ENCODE peak calls at places on chromosome 4, in eight cellular contexts. I, F, C, V, O, J, X and S are unnamed samples.

GRCh38 chr4:186739802-186740434 is 16.3 kb upstream of the FAT1 start:
- DNase-seq in I (no peak), F (no peak), C (no peak), V (no peak), O (no peak), J (no peak), X (peak), S (no peak)

GRCh38 chr4:76548704-76549103 is 113.7 kb downstream of the SHROOM3 start:
- DNase-seq in I (no peak), F (no peak), C (no peak), V (no peak), O (no peak), J (no peak), X (no peak), S (no peak)

GRCh38 chr4:72767903-72768817 is 199.1 kb upstream of the ADAMTS3 start:
- DNase-seq in I (no peak), F (no peak), C (peak), V (no peak), O (no peak), J (peak), X (no peak), S (no peak)

GRCh38 chr4:123478859-123479345 is 82.3 kb downstream of the SPRY1 start:
- DNase-seq in I (peak), F (no peak), C (no peak), V (peak), O (peak), J (peak), X (no peak), S (no peak)

GRCh38 chr4:4396628-4397440 is 9.9 kb downstream of the NSG1 start:
- DNase-seq in I (no peak), F (no peak), C (peak), V (no peak), O (no peak), J (peak), X (no peak), S (no peak)

GRCh38 chr4:47551682-47552081 is 66.6 kb downstream of the ATP10D start:
- DNase-seq in I (no peak), F (no peak), C (no peak), V (no peak), O (no peak), J (no peak), X (no peak), S (no peak)

GRCh38 chr4:110487873-110488272 is 11.9 kb downstream of the ENPEP start:
- DNase-seq in I (no peak), F (no peak), C (no peak), V (no peak), O (no peak), J (peak), X (no peak), S (no peak)

GRCh38 chr4:145734576-145735329 is 54.8 kb downstream of the C4orf51 start:
- DNase-seq in I (peak), F (no peak), C (peak), V (peak), O (no peak), J (peak), X (peak), S (peak)

GRCh38 chr4:15482346-15482745 is 12.7 kb downstream of the CC2D2A start:
- DNase-seq in I (no peak), F (no peak), C (no peak), V (no peak), O (no peak), J (no peak), X (no peak), S (no peak)

DNA sequence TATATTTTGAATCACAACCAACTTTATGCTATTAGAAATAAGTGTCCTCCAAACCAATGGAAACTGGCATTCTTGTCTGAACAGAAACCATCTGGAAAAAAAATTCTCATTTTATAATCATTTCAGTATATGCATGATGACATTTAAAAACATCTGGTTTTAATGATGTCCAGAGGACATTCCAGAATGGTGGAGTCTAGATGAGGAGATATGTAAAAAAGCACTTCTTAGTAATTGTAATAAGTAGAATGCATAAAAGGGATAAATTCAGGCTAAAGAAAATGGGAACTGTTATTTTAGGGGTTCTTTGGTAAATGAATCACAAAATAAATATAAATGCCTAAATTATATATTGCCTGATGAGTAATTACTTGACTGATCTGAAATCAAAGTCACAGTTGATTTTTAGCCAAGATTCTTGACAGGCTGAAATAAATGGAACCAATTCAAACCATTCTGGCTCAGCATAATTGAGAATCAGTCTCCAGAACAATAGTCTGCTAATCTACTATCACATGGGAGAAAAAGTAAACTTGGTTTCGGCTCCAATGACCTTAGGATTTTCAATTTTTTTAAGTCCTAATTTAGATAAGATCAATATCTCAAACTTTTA is 636.6 kb downstream of the FAT4 start:
- DNase-seq in I (no peak), F (no peak), C (peak), V (no peak), O (no peak), J (peak), X (no peak), S (no peak)
- TF ChIP-seq CTCF in I (no peak), F (no peak), C (no peak), V (no peak), O (no peak), J (no peak), X (no peak), S (no peak)

GRCh38 chr4:140084426-140084825 is 69.6 kb downstream of the MAML3 start:
- DNase-seq in I (no peak), F (no peak), C (no peak), V (no peak), O (no peak), J (no peak), X (no peak), S (no peak)

GRCh38 chr4:140082399-140082758 is 71.6 kb downstream of the MAML3 start:
- DNase-seq in I (no peak), F (no peak), C (no peak), V (no peak), O (no peak), J (no peak), X (no peak), S (no peak)

GRCh38 chr4:140085924-140086323 is 68.1 kb downstream of the MAML3 start:
- DNase-seq in I (no peak), F (no peak), C (no peak), V (no peak), O (no peak), J (no peak), X (no peak), S (peak)

GRCh38 chr4:140083320-140083719 is 70.7 kb downstream of the MAML3 start:
- DNase-seq in I (peak), F (no peak), C (no peak), V (no peak), O (no peak), J (no peak), X (no peak), S (no peak)

GRCh38 chr4:140085062-140085622 is 68.8 kb downstream of the MAML3 start:
- DNase-seq in I (peak), F (no peak), C (no peak), V (no peak), O (no peak), J (no peak), X (no peak), S (no peak)
- H3K4me3 ChIP-seq in I (peak), F (no peak), C (no peak), V (no peak), O (no peak), J (no peak), X (no peak), S (peak)

GRCh38 chr4:2393353-2394270 is 24.8 kb downstream of the ZFYVE28 start:
- DNase-seq in I (no peak), F (no peak), C (no peak), V (peak), O (no peak), J (peak), X (peak), S (no peak)

GRCh38 chr4:2394544-2394943 is 23.9 kb downstream of the ZFYVE28 start:
- DNase-seq in I (no peak), F (no peak), C (no peak), V (no peak), O (no peak), J (no peak), X (no peak), S (no peak)

GRCh38 chr4:2395038-2395437 is 23.4 kb downstream of the ZFYVE28 start:
- DNase-seq in I (no peak), F (no peak), C (no peak), V (no peak), O (no peak), J (peak), X (no peak), S (no peak)

GRCh38 chr4:2396781-2397368 is 21.6 kb downstream of the ZFYVE28 start:
- DNase-seq in I (no peak), F (no peak), C (no peak), V (no peak), O (no peak), J (no peak), X (peak), S (no peak)

DNA sequence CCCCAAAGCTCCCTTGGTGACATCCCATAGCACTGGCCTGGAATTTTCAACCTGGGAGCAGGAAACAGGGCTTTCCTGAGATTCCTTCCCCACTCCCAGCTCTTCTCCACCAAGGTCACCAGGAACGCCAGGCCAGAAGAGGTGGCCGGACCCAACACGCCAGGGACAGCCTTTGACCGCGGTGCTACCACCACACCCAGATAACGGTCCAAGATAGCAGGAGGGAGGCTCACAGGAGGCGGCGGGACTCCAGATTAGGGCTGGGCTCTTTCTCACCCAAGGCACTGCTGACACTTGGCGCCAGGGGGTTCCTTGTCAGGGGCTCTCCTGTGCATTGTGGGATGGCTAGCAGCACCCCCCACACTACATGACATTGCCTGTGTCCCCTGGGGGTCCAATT is 22.9 kb downstream of the ZFYVE28 start:
- DNase-seq in I (no peak), F (no peak), C (no peak), V (no peak), O (no peak), J (no peak), X (no peak), S (no peak)
- TF ChIP-seq CTCF in I (no peak), F (no peak), C (no peak), V (no peak), O (no peak), J (no peak), X (no peak), S (no peak)

DNA sequence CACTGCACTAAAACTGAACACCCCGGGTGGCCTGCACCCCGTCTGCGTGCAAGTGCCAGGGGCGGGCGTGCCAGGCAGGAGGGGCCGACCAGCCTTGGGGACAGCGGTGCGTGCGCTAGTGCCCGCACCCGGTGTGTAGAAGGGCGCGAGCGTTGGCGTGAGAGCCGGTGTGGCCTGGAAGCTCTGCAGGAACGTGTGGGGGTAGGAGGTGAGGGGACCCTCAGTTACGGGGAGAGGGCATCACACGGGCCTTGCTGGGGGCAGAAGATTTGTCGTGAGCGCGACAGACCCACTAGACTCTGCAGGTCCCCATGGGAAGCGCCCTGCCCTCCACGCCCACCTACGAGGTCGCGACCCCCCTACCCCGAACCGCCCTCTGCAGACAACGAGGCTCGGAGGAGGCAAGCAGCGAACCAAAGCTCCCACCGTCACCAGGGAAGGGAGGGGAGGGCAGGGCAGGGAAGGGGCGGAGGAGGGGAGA is 105.8 kb downstream of the FAM53A start:
- DNase-seq in I (no peak), F (no peak), C (no peak), V (no peak), O (peak), J (no peak), X (peak), S (no peak)
- H3K4me3 ChIP-seq in I (no peak), F (no peak), C (no peak), V (no peak), O (no peak), J (no peak), X (no peak), S (no peak)